ENCODE peak calls at places on chromosomes 6 and 20, in seven cellular contexts. K is RCC 7860; M is effector CD4-positive, alpha-beta T cell; G is iPS-NIHi11; Q is NCI-H1092; T is fibroblast of pulmonary artery; R is T follicular helper cell. V is an unnamed sample.

GRCh38 chr6:149334201-149334600 is 16.7 kb downstream of the TAB2 start:
- DNase-seq in K (peak), M (no peak), G (no peak), Q (no peak), T (peak), R (no peak), V (no peak)

GRCh38 chr6:24223131-24223715 is 97.2 kb downstream of the NRSN1 start:
- DNase-seq in K (no peak), M (no peak), G (no peak), Q (no peak), T (no peak), R (no peak), V (no peak)

GRCh38 chr6:77397561-77397960 is 65.7 kb downstream of the HTR1B start:
- DNase-seq in K (no peak), M (no peak), G (no peak), Q (no peak), T (no peak), R (no peak), V (no peak)

GRCh38 chr6:7235712-7236311 is 77.2 kb downstream of the SSR1 start:
- DNase-seq in K (no peak), M (no peak), G (no peak), Q (no peak), T (no peak), R (no peak), V (no peak)

GRCh38 chr6:169296170-169296569 is 42.5 kb upstream of the THBS2 start:
- DNase-seq in K (no peak), M (no peak), G (no peak), Q (no peak), T (no peak), R (no peak), V (no peak)

GRCh38 chr6:157614026-157614484 is 209.0 kb upstream of the SNX9 start:
- DNase-seq in K (peak), M (no peak), G (no peak), Q (no peak), T (no peak), R (no peak), V (peak)

GRCh38 chr6:144285798-144286502 is 815 bp downstream of the UTRN start:
- DNase-seq in K (peak), M (peak), G (peak), Q (no peak), T (peak), R (no peak), V (no peak)

GRCh38 chr6:167817729-167818128 is 9.0 kb upstream of the AFDN start:
- DNase-seq in K (no peak), M (no peak), G (peak), Q (no peak), T (no peak), R (no peak), V (no peak)

GRCh38 chr6:136526196-136526930 is 23.9 kb downstream of the MAP7 start:
- DNase-seq in K (peak), M (peak), G (peak), Q (peak), T (peak), R (no peak), V (peak)

GRCh38 chr6:166877906-166878305 is 78.4 kb downstream of the RNASET2 start:
- DNase-seq in K (peak), M (no peak), G (no peak), Q (no peak), T (no peak), R (no peak), V (no peak)

GRCh38 chr20:57434390-57434700 is 43.1 kb downstream of the RBM38 start:
- DNase-seq in K (no peak), M (no peak), G (no peak), Q (no peak), T (no peak), R (no peak), V (no peak)

GRCh38 chr6:141326426-141326825 is 806.3 kb upstream of the GJE1 start:
- DNase-seq in K (peak), M (peak), G (peak), Q (no peak), T (peak), R (peak), V (no peak)

GRCh38 chr6:75317503-75318206 is 33.1 kb upstream of the TMEM30A start:
- DNase-seq in K (peak), M (no peak), G (no peak), Q (no peak), T (peak), R (no peak), V (no peak)

GRCh38 chr6:117674991-117675657 is at the start of gene NUS1:
- DNase-seq in K (peak), M (peak), G (peak), Q (peak), T (peak), R (peak), V (peak)

GRCh38 chr6:30124391-30124790 is 11.5 kb upstream of the TRIM31 start:
- DNase-seq in K (no peak), M (no peak), G (no peak), Q (no peak), T (no peak), R (no peak), V (no peak)

GRCh38 chr6:40907198-40907701 is 131.8 kb downstream of the UNC5CL start:
- DNase-seq in K (peak), M (no peak), G (peak), Q (peak), T (peak), R (no peak), V (no peak)

GRCh38 chr6:27814665-27815424 is 97.4 kb downstream of the OR2B2 start:
- DNase-seq in K (peak), M (peak), G (peak), Q (no peak), T (peak), R (peak), V (peak)

GRCh38 chr20:47246061-47246460 is 110.4 kb downstream of the ZMYND8 start:
- DNase-seq in K (no peak), M (no peak), G (no peak), Q (no peak), T (no peak), R (no peak), V (no peak)

GRCh38 chr6:21340563-21340962 is 253.0 kb upstream of the SOX4 start:
- DNase-seq in K (no peak), M (no peak), G (no peak), Q (no peak), T (peak), R (no peak), V (no peak)